ENCODE peak calls at places on chromosomes 5 and 9, in four cellular contexts. V is colonic mucosa; M is CD4-positive, alpha-beta memory T cell; J is CD4-positive, CD25-positive, alpha-beta regulatory T cell. F is an unnamed sample. For H3K9me3, the result is how much of the 10 kb centered on the place peaks cover.

GRCh38 chr5:93404246-93404645 is 176.8 kb downstream of the NR2F1-AS1 start:
- DNase-seq in V (no peak), M (no peak), J (no peak), F (no peak)

GRCh38 chr9:105881654-105882349 is 187.5 kb downstream of the TMEM38B start:
- DNase-seq in V (peak), M (peak), J (peak), F (peak)

GRCh38 chr5:33079548-33079947 is 361.2 kb upstream of the TARS1 start:
- DNase-seq in V (no peak), M (no peak), J (no peak), F (no peak)

GRCh38 chr5:96344678-96345612 is 88.1 kb downstream of the PCSK1 start:
- DNase-seq in V (peak), M (no peak), J (no peak), F (no peak)

GRCh38 chr9:115590016-115590415 is 472.1 kb upstream of the TNC start:
- DNase-seq in V (no peak), M (no peak), J (no peak), F (no peak)

GRCh38 chr5:87393331-87393730 is 19.4 kb downstream of the CCNH start:
- DNase-seq in V (no peak), M (no peak), J (no peak), F (no peak)

GRCh38 chr9:128098936-128099931 is 28.3 kb downstream of the PTGES2 start:
- DNase-seq in V (no peak), M (no peak), J (no peak), F (no peak)

GRCh38 chr9:127279717-127280285 is 15.2 kb downstream of the GARNL3 start:
- DNase-seq in V (no peak), M (no peak), J (no peak), F (no peak)

GRCh38 chr5:133565993-133566392 is 46.3 kb downstream of the FSTL4 start:
- DNase-seq in V (no peak), M (no peak), J (no peak), F (no peak)

GRCh38 chr9:74771262-74771585 is 116.5 kb downstream of the TRPM6 start:
- DNase-seq in V (no peak), M (no peak), J (no peak), F (no peak)

GRCh38 chr9:3014164-3014563 is 170.3 kb upstream of the PUM3 start:
- DNase-seq in V (no peak), M (no peak), J (no peak), F (no peak)

GRCh38 chr9:34961574-34962480 is 3.7 kb downstream of the PHF24 start:
- DNase-seq in V (no peak), M (no peak), J (no peak), F (no peak)

GRCh38 chr5:3191585-3191984 is 404.0 kb upstream of the IRX1 start:
- DNase-seq in V (no peak), M (no peak), J (no peak), F (no peak)

GRCh38 chr5:172530406-172530805 is 76.1 kb upstream of the SH3PXD2B start:
- DNase-seq in V (peak), M (no peak), J (no peak), F (no peak)

GRCh38 chr5:173901705-173902104 is 13.6 kb downstream of the CPEB4 start:
- DNase-seq in V (no peak), M (no peak), J (no peak), F (no peak)

GRCh38 chr5:66814146-66814991 is 218.2 kb downstream of the MAST4 start:
- DNase-seq in V (peak), M (no peak), J (peak), F (no peak)

GRCh38 chr9:71762900-71763653 is 5.2 kb downstream of the CEMIP2 start:
- DNase-seq in V (peak), M (no peak), J (no peak), F (no peak)

GRCh38 chr5:171783051-171783450 is 2.6 kb upstream of the SMIM23 start:
- DNase-seq in V (no peak), M (no peak), J (no peak), F (no peak)

GRCh38 chr5:54671111-54671531 is 153.6 kb downstream of the SNX18 start:
- DNase-seq in V (no peak), M (no peak), J (no peak), F (no peak)

GRCh38 chr5:57891443-57891842 is 408.8 kb upstream of the ACTBL2 start:
- DNase-seq in V (no peak), M (no peak), J (no peak), F (no peak)

GRCh38 chr5:80238778-80239679 is 16.8 kb downstream of the SERINC5 start:
- DNase-seq in V (peak), M (no peak), J (no peak), F (no peak)

GRCh38 chr5:169695919-169696490 is 58.9 kb downstream of the DOCK2 start:
- DNase-seq in V (no peak), M (no peak), J (no peak), F (no peak)

GRCh38 chr5:55816342-55816741 is 34.8 kb upstream of the IL31RA start:
- DNase-seq in V (no peak), M (no peak), J (no peak), F (no peak)

GRCh38 chr5:159181152-159181551 is 28.2 kb downstream of the RNF145 start:
- DNase-seq in V (no peak), M (no peak), J (no peak), F (no peak)

GRCh38 chr5:138873096-138873885 is 1.8 kb downstream of the LRRTM2 start:
- DNase-seq in V (no peak), M (no peak), J (no peak), F (no peak)

GRCh38 chr9:33320230-33320567 is 29.9 kb downstream of the NFX1 start:
- DNase-seq in V (no peak), M (no peak), J (no peak), F (no peak)

GRCh38 chr5:123088031-123088805 is 823 bp upstream of the PRDM6 start:
- DNase-seq in V (no peak), M (no peak), J (no peak), F (no peak)

GRCh38 chr9:136949239-136949816 is 2.7 kb upstream of the LCN12 start:
- DNase-seq in V (no peak), M (no peak), J (no peak), F (peak)

GRCh38 chr5:6202113-6202512 is 176.2 kb downstream of the MED10 start:
- DNase-seq in V (no peak), M (no peak), J (no peak), F (no peak)

DNA sequence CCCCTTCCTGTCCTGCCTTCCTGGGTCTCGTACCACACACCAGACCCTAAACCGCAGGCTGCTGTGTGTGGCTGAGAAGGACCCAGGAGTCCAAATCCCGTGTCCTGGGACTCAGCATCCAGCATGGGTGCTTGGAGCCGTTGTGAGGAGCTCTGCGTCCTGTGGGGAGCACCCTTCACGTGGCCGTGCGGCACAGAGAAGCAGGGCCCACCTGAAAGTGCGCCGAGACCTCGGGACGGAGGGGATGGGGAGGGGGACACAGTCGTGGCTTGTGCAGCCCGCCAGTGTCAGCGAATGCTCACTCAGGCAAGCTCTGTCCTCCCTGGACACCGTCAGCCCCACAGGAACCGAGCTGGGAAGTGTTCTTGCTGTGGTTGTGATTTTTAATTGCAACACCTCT is 244.6 kb downstream of the CACNA1B start:
- DNase-seq in V (no peak), M (no peak), J (no peak), F (no peak)
- H3K9me3 ChIP-seq in V (under half), M (under half), J (under half), F (under half)

DNA sequence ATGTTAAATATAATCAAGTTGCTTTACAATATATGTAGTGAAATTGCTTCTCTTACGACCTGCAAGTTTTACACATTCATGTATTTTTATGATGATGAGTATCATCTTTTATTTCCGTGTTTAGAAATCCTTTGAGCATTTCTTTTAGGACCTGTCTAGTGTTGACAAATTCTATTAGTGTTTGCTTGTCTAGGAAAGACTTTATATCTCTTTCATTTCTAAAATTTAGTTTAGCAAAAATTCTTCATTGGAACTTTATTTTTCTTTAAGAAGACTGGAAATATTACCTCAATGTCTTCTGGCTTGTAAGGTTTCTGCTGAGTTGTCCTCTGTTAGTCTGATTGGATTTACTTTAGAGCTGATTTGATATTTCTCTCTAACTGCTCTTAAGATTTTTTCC is 920.9 kb upstream of the CTNND2 start:
- DNase-seq in V (no peak), M (no peak), J (no peak), F (no peak)
- H3K9me3 ChIP-seq in V (under half), M (under half), J (under half), F (under half)

GRCh38 chr5:141356950-141357349 is 2.1 kb downstream of the PCDHGA4 start:
- DNase-seq in V (no peak), M (no peak), J (no peak), F (no peak)
- H3K9me3 ChIP-seq in V (under half), M (under half), J (under half), F (under half)

GRCh38 chr5:35557199-35557598 is 60.5 kb upstream of the SPEF2 start:
- DNase-seq in V (no peak), M (no peak), J (no peak), F (no peak)

GRCh38 chr5:35557742-35558141 is 59.9 kb upstream of the SPEF2 start:
- DNase-seq in V (no peak), M (no peak), J (no peak), F (no peak)
- H3K9me3 ChIP-seq in V (under half), M (under half), J (under half), F (under half)

DNA sequence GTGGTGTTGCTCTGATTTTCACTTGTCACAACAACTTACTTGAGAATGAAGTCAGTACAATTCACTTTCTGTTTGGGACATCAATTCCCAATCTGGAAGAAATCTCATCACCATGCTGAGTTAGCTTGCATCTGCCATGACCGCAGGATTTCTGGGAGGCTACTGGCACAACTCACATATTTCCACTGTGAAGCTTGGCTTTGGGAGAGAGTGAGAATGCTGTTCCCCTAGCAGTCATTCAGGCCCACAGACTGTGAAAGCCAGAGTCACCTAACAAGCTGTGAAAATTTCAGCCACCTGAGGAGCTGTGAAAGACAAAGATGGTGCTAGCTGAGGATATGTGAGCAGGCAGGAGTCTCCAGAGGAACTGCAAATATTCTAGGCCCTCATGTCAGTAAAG is 365.2 kb upstream of the TUSC1 start:
- DNase-seq in V (no peak), M (no peak), J (no peak), F (no peak)
- H3K9me3 ChIP-seq in V (under half), M (under half), J (under half), F (under half)

GRCh38 chr5:153939101-153939500 is 99.6 kb downstream of the FAM114A2 start:
- DNase-seq in V (no peak), M (no peak), J (no peak), F (no peak)
- H3K9me3 ChIP-seq in V (under half), M (under half), J (under half), F (under half)

DNA sequence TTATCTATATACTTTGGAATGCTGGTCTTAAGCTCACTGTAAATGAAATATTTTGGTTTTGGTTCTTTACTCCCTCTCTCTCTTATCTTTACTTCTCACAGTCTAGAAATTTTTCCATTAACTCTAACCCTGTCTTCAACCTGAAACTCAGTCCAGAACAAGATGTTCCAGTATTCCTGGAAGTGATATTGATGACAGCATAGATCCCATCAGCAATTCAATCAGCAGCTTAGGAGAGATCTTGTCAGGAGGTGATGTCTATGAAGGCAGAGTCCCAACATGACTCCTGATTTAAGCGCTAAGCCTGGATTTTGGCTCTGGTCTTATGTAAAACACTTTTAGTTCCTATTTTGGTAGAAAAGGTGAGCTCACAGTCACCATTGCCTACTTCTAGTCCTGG is 52.6 kb downstream of the RFK start:
- DNase-seq in V (no peak), M (no peak), J (no peak), F (no peak)
- H3K9me3 ChIP-seq in V (under half), M (under half), J (under half), F (under half)

F was measured in T-helper 17 cell.